ENCODE peak calls at places on chromosomes 1 and 21, in seven cellular contexts. Y is activated CD8-positive, alpha-beta memory T cell treated with anti-CD3 and anti-CD28 coated beads for 24 hours; H is OCI-LY7; U is aorta; K is NCI-H1105; L is adipocyte; J is kidney epithelial cell. R is an unnamed sample.

GRCh38 chr1:171083222-171083621 is 7.5 kb upstream of the FMO3 start:
- DNase-seq in Y (no peak), H (no peak), U (no peak), K (no peak), L (no peak), J (no peak), R (no peak)

GRCh38 chr1:41387667-41388091 is 26.4 kb downstream of the FOXO6 start:
- DNase-seq in Y (no peak), H (no peak), U (peak), K (peak), L (peak), J (no peak), R (no peak)

GRCh38 chr1:75811211-75811981 is 14.7 kb downstream of the MSH4 start:
- DNase-seq in Y (no peak), H (no peak), U (no peak), K (no peak), L (no peak), J (no peak), R (no peak)

GRCh38 chr1:117674521-117675400 is 68.9 kb downstream of the TENT5C start:
- DNase-seq in Y (peak), H (peak), U (peak), K (no peak), L (no peak), J (no peak), R (no peak)

GRCh38 chr1:226875641-226876295 is 5.4 kb downstream of the PSEN2 start:
- DNase-seq in Y (peak), H (no peak), U (no peak), K (peak), L (no peak), J (peak), R (peak)

GRCh38 chr21:38156200-38156599 is 100.6 kb upstream of the KCNJ15 start:
- DNase-seq in Y (no peak), H (no peak), U (no peak), K (no peak), L (no peak), J (no peak), R (no peak)

GRCh38 chr1:226403522-226404034 is 4.3 kb downstream of the PARP1 start:
- DNase-seq in Y (no peak), H (peak), U (no peak), K (no peak), L (peak), J (no peak), R (peak)

GRCh38 chr21:41399401-41399800 is 26.6 kb upstream of the MX1 start:
- DNase-seq in Y (peak), H (no peak), U (no peak), K (no peak), L (no peak), J (no peak), R (no peak)

GRCh38 chr21:43925096-43925481 is 60.1 kb downstream of the AGPAT3 start:
- DNase-seq in Y (no peak), H (no peak), U (no peak), K (no peak), L (no peak), J (no peak), R (no peak)

GRCh38 chr1:19735419-19736127 is 64.1 kb downstream of the TMCO4 start:
- DNase-seq in Y (no peak), H (no peak), U (peak), K (peak), L (peak), J (no peak), R (no peak)

GRCh38 chr1:230754831-230755230 is 7.6 kb downstream of the CAPN9 start:
- DNase-seq in Y (no peak), H (no peak), U (peak), K (no peak), L (peak), J (peak), R (no peak)

GRCh38 chr1:10867914-10868598 is 71.6 kb upstream of the CASZ1 start:
- DNase-seq in Y (no peak), H (no peak), U (peak), K (no peak), L (no peak), J (no peak), R (no peak)

GRCh38 chr1:33918368-33918767 is 54.5 kb downstream of the HMGB4 start:
- DNase-seq in Y (no peak), H (no peak), U (no peak), K (no peak), L (peak), J (no peak), R (no peak)